ENCODE peak calls at places on chromosomes 11 and 22, in six cellular contexts. L is hepatocyte, E is mucosa of descending colon, Q is IMR-90, P is psoas muscle, J is lung. A is an unnamed sample.

GRCh38 chr11:44604171-44604581 is 38.7 kb downstream of the CD82 start:
- DNase-seq in L (no peak), E (no peak), Q (peak), P (no peak), J (peak), A (no peak)

GRCh38 chr11:16381177-16381576 is 24.8 kb upstream of the SOX6 start:
- DNase-seq in L (no peak), E (no peak), Q (peak), P (no peak), J (no peak), A (no peak)

GRCh38 chr11:31702966-31703365 is 108.2 kb downstream of the PAX6 start:
- DNase-seq in L (no peak), E (no peak), Q (peak), P (no peak), J (no peak), A (peak)

GRCh38 chr11:116167706-116168458 is 604.9 kb downstream of the BUD13 start:
- DNase-seq in L (no peak), E (no peak), Q (no peak), P (no peak), J (peak), A (no peak)

GRCh38 chr11:36564376-36565032 is 3.3 kb upstream of the RAG1 start:
- DNase-seq in L (peak), E (peak), Q (peak), P (no peak), J (peak), A (peak)

GRCh38 chr11:120142072-120142423 is 4.1 kb upstream of the TRIM29 start:
- DNase-seq in L (no peak), E (no peak), Q (no peak), P (no peak), J (peak), A (no peak)

GRCh38 chr11:69541001-69541285 is 59.5 kb downstream of the LINC01488 start:
- DNase-seq in L (no peak), E (no peak), Q (no peak), P (no peak), J (no peak), A (no peak)

GRCh38 chr22:23069502-23070357 is 589 bp upstream of the GNAZ start:
- DNase-seq in L (peak), E (peak), Q (peak), P (peak), J (peak), A (peak)

DNA sequence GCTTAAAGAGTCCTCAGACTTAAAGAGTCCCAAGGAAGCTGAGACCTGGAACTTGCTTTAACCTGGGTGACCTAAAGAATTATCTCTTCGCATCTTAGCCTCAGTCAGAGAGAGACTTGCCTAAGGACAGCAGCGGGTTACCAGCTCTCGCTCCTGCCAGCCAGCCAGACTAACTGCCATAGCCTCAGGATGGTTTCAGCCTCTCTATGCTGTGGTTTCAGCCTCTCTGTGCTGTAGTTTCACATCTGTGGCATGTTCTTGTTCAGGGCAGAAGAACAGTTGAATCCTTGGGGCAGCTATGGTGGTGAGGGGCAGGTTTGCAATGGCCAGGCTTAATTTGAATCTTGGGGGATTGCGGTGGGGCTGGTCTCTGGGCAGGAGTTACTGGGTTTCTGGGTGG is 2.3 kb downstream of the FRMD8 start:
- DNase-seq in L (no peak), E (no peak), Q (no peak), P (no peak), J (no peak), A (no peak)
- H3K4me3 ChIP-seq in L (no peak), E (no peak), Q (no peak), P (peak), J (no peak), A (no peak)

GRCh38 chr11:65131895-65132237 is 2.5 kb downstream of the SYVN1 start:
- DNase-seq in L (no peak), E (no peak), Q (no peak), P (peak), J (no peak), A (no peak)

GRCh38 chr11:65131417-65131776 is 2.9 kb downstream of the SYVN1 start:
- DNase-seq in L (no peak), E (no peak), Q (no peak), P (no peak), J (no peak), A (no peak)

GRCh38 chr11:65132988-65133700 is 1.2 kb downstream of the SYVN1 start:
- DNase-seq in L (peak), E (peak), Q (no peak), P (no peak), J (peak), A (no peak)

GRCh38 chr11:65133724-65134123 is 595 bp downstream of the SYVN1 start:
- DNase-seq in L (no peak), E (peak), Q (no peak), P (peak), J (no peak), A (no peak)

DNA sequence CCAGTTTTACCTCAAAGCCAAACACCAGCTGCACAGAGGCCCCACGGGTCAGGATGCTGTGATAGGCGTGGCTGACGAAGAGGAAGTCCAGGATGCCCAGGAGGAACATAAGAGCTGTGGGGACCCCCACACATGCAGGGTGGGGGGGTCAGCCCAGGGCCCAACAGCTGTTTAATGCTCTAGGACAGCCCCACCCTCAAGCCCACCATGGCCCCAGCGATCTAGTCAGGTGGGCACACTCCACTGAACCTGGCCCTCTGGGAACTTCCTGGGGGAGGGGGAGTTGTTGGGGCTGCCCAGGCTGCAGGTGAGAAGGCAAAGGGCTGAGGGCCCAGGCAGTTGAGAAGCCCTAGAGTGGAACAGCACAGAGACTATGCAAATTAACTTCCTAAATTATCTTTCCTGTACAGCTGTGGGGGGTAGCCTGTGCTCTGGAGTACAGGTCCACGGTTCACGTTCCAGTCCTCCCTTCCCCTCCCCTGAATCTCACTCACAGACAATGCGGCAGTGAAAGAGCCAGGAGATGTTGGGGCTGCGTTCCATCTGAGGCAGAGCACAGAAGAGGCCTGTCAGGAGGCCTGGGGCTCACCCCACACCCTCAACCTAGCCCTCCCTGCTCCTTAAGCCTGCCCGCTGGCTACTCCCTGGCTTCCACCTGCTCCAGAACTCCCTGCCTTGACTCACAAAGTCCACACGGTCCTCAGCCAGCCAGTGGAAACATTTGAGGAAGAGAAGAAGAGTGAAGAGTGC is 1.9 kb downstream of the SYVN1 start:
- DNase-seq in L (no peak), E (peak), Q (no peak), P (no peak), J (no peak), A (no peak)
- TF ChIP-seq CTCF in L (no peak), E (no peak), Q (no peak), P (no peak), J (no peak), A (no peak)

GRCh38 chr11:19342036-19342435 is 101.3 kb upstream of the E2F8 start:
- DNase-seq in L (no peak), E (no peak), Q (no peak), P (no peak), J (no peak), A (no peak)

GRCh38 chr11:19345848-19346681 is 105.3 kb upstream of the E2F8 start:
- DNase-seq in L (peak), E (no peak), Q (no peak), P (peak), J (no peak), A (no peak)

GRCh38 chr11:19347911-19348310 is 107.2 kb upstream of the E2F8 start:
- DNase-seq in L (no peak), E (no peak), Q (no peak), P (no peak), J (no peak), A (no peak)

GRCh38 chr11:19345519-19345847 is 104.7 kb upstream of the E2F8 start:
- DNase-seq in L (no peak), E (no peak), Q (no peak), P (peak), J (no peak), A (no peak)

GRCh38 chr11:19344661-19345518 is 104.1 kb upstream of the E2F8 start:
- DNase-seq in L (peak), E (peak), Q (peak), P (peak), J (no peak), A (peak)
- H3K4me3 ChIP-seq in L (no peak), E (no peak), Q (peak), P (peak), J (peak), A (peak)

DNA sequence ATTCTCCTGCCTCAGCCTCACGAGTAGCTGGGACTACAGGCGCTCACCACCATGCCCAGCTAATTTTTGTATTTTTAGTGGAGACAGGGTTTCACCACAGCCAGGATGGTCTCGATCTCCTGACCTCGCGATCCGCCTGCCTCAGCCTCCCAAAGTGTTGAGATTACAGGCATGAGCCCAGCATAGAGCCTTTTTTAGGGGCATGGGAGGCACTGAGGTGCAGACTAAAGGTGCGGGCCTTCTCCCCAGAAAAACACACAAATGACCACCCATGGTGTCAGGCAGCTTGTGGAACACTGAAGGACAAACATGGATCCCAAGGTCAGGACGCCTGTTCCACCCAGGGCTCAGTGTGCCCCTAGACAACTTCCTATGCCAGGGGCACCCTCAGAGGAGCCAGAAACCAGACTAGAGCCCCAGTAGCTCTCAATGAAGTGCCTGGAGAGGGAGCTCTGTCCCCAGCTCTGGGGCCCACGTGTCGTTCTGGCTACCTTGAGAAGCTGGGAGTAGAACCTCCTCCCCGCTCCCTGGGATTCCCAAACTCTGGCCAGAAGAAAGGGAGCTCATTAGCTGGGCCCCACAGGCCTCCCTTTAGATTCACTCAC is 21.2 kb upstream of the CD5 start:
- DNase-seq in L (no peak), E (no peak), Q (no peak), P (no peak), J (no peak), A (no peak)
- TF ChIP-seq CTCF in L (no peak), E (no peak), Q (no peak), P (no peak), J (no peak), A (no peak)

GRCh38 chr11:7903940-7904339 is 27.1 kb downstream of the OR10A6 start:
- DNase-seq in L (no peak), E (peak), Q (no peak), P (no peak), J (no peak), A (no peak)
- H3K4me3 ChIP-seq in L (no peak), E (no peak), Q (no peak), P (no peak), J (no peak), A (no peak)